ENCODE peak calls at places on chromosomes 12 and 14, in nine cellular contexts. T, L, S, R, K, M, Z, D and C are unnamed samples.

GRCh38 chr12:81627336-81628189 is 131.6 kb downstream of the PPFIA2 start:
- DNase-seq in T (no peak), L (peak), S (no peak), R (no peak), K (no peak), M (no peak), Z (peak), D (no peak), C (peak)

GRCh38 chr14:95025941-95026340 is 131.4 kb downstream of the DICER1 start:
- DNase-seq in T (no peak), L (no peak), S (no peak), R (no peak), K (no peak), M (no peak), Z (no peak), D (no peak), C (no peak)

GRCh38 chr14:85190251-85190650 is 339.7 kb upstream of the FLRT2 start:
- DNase-seq in T (no peak), L (no peak), S (no peak), R (no peak), K (no peak), M (no peak), Z (no peak), D (no peak), C (peak)

GRCh38 chr12:26721800-26722199 is 111.2 kb downstream of the ITPR2 start:
- DNase-seq in T (no peak), L (no peak), S (no peak), R (no peak), K (no peak), M (no peak), Z (no peak), D (no peak), C (no peak)

GRCh38 chr12:1517007-1517406 is 77.4 kb downstream of the FBXL14 start:
- DNase-seq in T (no peak), L (peak), S (no peak), R (no peak), K (peak), M (peak), Z (peak), D (no peak), C (peak)

GRCh38 chr14:88955470-88955869 is 131.0 kb downstream of the TTC8 start:
- DNase-seq in T (no peak), L (no peak), S (no peak), R (no peak), K (no peak), M (no peak), Z (no peak), D (no peak), C (no peak)

GRCh38 chr12:110689601-110690430 is 901 bp upstream of the HVCN1 start:
- DNase-seq in T (no peak), L (no peak), S (no peak), R (peak), K (peak), M (no peak), Z (peak), D (peak), C (peak)

GRCh38 chr12:57737467-57738141 is 938 bp downstream of the AGAP2 start:
- DNase-seq in T (no peak), L (no peak), S (no peak), R (no peak), K (no peak), M (no peak), Z (peak), D (no peak), C (peak)

GRCh38 chr14:76955575-76956252 is 72.8 kb downstream of the IRF2BPL start:
- DNase-seq in T (no peak), L (peak), S (peak), R (no peak), K (peak), M (no peak), Z (peak), D (no peak), C (peak)

GRCh38 chr12:128267651-128268347 is 829 bp downstream of the TMEM132C start:
- DNase-seq in T (no peak), L (no peak), S (no peak), R (peak), K (no peak), M (no peak), Z (no peak), D (no peak), C (no peak)

GRCh38 chr12:94650143-94651056 is at the start of gene TMCC3:
- DNase-seq in T (no peak), L (no peak), S (no peak), R (peak), K (peak), M (no peak), Z (peak), D (peak), C (peak)

GRCh38 chr14:105290598-105291356 is 10.0 kb downstream of the BRF1 start:
- DNase-seq in T (no peak), L (no peak), S (no peak), R (no peak), K (no peak), M (no peak), Z (no peak), D (no peak), C (peak)

GRCh38 chr14:25756880-25757279 is 706.9 kb upstream of the STXBP6 start:
- DNase-seq in T (no peak), L (no peak), S (no peak), R (no peak), K (no peak), M (no peak), Z (no peak), D (no peak), C (no peak)

GRCh38 chr14:63220526-63220925 is 16.3 kb downstream of the RHOJ start:
- DNase-seq in T (no peak), L (no peak), S (no peak), R (no peak), K (no peak), M (no peak), Z (no peak), D (no peak), C (no peak)

GRCh38 chr14:69355955-69356321 is 42.2 kb downstream of the ERH start:
- DNase-seq in T (no peak), L (no peak), S (no peak), R (peak), K (no peak), M (peak), Z (peak), D (peak), C (peak)

GRCh38 chr14:40674503-40674902 is 932.2 kb upstream of the LRFN5 start:
- DNase-seq in T (no peak), L (no peak), S (no peak), R (no peak), K (no peak), M (no peak), Z (no peak), D (no peak), C (no peak)

GRCh38 chr12:121400332-121401139 is 618 bp downstream of the RNF34 start:
- DNase-seq in T (no peak), L (peak), S (peak), R (no peak), K (peak), M (no peak), Z (peak), D (peak), C (peak)

GRCh38 chr12:49951411-49952105 is 1.0 kb downstream of the AQP2 start:
- DNase-seq in T (no peak), L (no peak), S (no peak), R (peak), K (no peak), M (no peak), Z (no peak), D (no peak), C (no peak)

GRCh38 chr12:117998719-117999118 is 17.8 kb upstream of the RFC5 start:
- DNase-seq in T (no peak), L (no peak), S (no peak), R (no peak), K (no peak), M (no peak), Z (no peak), D (no peak), C (no peak)

GRCh38 chr12:323507-323906 is 60.9 kb upstream of the SLC6A13 start:
- DNase-seq in T (no peak), L (no peak), S (no peak), R (no peak), K (no peak), M (no peak), Z (no peak), D (no peak), C (no peak)

GRCh38 chr14:67746927-67747326 is 45.2 kb downstream of the RDH12 start:
- DNase-seq in T (no peak), L (no peak), S (no peak), R (no peak), K (no peak), M (no peak), Z (no peak), D (no peak), C (no peak)

GRCh38 chr14:32726516-32726915 is 212.2 kb upstream of the NPAS3 start:
- DNase-seq in T (no peak), L (no peak), S (no peak), R (no peak), K (no peak), M (no peak), Z (no peak), D (no peak), C (no peak)

GRCh38 chr14:22791302-22791701 is 23.9 kb downstream of the SLC7A7 start:
- DNase-seq in T (no peak), L (no peak), S (no peak), R (no peak), K (no peak), M (peak), Z (peak), D (no peak), C (peak)

GRCh38 chr12:70398862-70399261 is 32.8 kb downstream of the KCNMB4 start:
- DNase-seq in T (no peak), L (no peak), S (no peak), R (no peak), K (no peak), M (no peak), Z (no peak), D (no peak), C (no peak)

GRCh38 chr12:78970041-78970440 is 105.5 kb downstream of the SYT1 start:
- DNase-seq in T (peak), L (no peak), S (no peak), R (no peak), K (no peak), M (no peak), Z (no peak), D (no peak), C (no peak)

GRCh38 chr12:78118486-78118885 is 287.8 kb downstream of the NAV3 start:
- DNase-seq in T (no peak), L (no peak), S (no peak), R (no peak), K (no peak), M (no peak), Z (no peak), D (no peak), C (peak)

GRCh38 chr14:95444132-95445129 is 72.0 kb downstream of the SYNE3 start:
- DNase-seq in T (no peak), L (no peak), S (no peak), R (no peak), K (no peak), M (no peak), Z (no peak), D (no peak), C (no peak)